ENCODE peak calls at places on chromosome 19, in five cellular contexts. D, T, Y, U and P are unnamed samples.

GRCh38 chr19:1064661-1065605 is 2.0 kb upstream of the ARHGAP45 start:
- DNase-seq in Y (no peak), D (peak; percentile 64), T (peak; percentile 51), U (peak; percentile 44), P (no peak)

GRCh38 chr19:42114412-42114811 is 17.8 kb downstream of the POU2F2 start:
- DNase-seq in D (no peak), U (no peak), Y (no peak), T (no peak), P (no peak)

GRCh38 chr19:17549088-17549740 is 6.2 kb upstream of the COLGALT1 start:
- DNase-seq in U (no peak), D (peak; percentile 12), Y (no peak), T (no peak), P (no peak)

GRCh38 chr19:52935434-52935833 is 12.2 kb upstream of the ZNF888 start:
- DNase-seq in D (peak; percentile 31), Y (no peak), T (no peak), U (peak; percentile 79), P (peak; percentile 83)

GRCh38 chr19:16327911-16328823 is 3.5 kb downstream of the KLF2 start:
- DNase-seq in T (peak; percentile 85), U (peak; percentile 38), D (peak; percentile 91), Y (peak; percentile 91), P (no peak)

GRCh38 chr19:10546817-10547216 is 3.1 kb downstream of the ATG4D start:
- DNase-seq in D (no peak), Y (no peak), U (no peak), T (no peak), P (no peak)

GRCh38 chr19:37220383-37220782 is 2.4 kb downstream of the ZNF383 start:
- DNase-seq in D (no peak), T (no peak), U (no peak), Y (no peak), P (no peak)

GRCh38 chr19:21850636-21851255 is 14.8 kb upstream of the ZNF43 start:
- DNase-seq in Y (no peak), U (no peak), T (no peak), D (peak; percentile 2), P (no peak)

GRCh38 chr19:50204811-50205675 is 1.6 kb downstream of the MYH14 start:
- DNase-seq in T (no peak), U (no peak), Y (peak; percentile 31), D (no peak), P (no peak)

GRCh38 chr19:10866495-10866894 is 4.9 kb upstream of the CARM1 start:
- DNase-seq in T (no peak), U (no peak), D (no peak), Y (no peak), P (no peak)

GRCh38 chr19:41302624-41303351 is 7.2 kb upstream of the CCDC97 start:
- DNase-seq in D (no peak), U (no peak), T (no peak), Y (no peak), P (no peak)

GRCh38 chr19:1913781-1914577 is 8.8 kb downstream of the ADAT3 start:
- DNase-seq in T (no peak), Y (no peak), U (no peak), D (no peak), P (no peak)

GRCh38 chr19:53639471-53639870 is 7.7 kb downstream of the DPRX start:
- DNase-seq in T (no peak), D (no peak), Y (no peak), U (no peak), P (no peak)

GRCh38 chr19:18597809-18598660 is 8.6 kb downstream of the CRLF1 start:
- DNase-seq in T (no peak), U (no peak), D (no peak), Y (no peak), P (no peak)

GRCh38 chr19:48656840-48657474 is 11.0 kb upstream of the CA11 start:
- DNase-seq in T (no peak), U (peak; percentile 76), D (peak; percentile 96), Y (peak; percentile 34), P (peak; percentile 69)

GRCh38 chr19:35104361-35104760 is 11.3 kb upstream of the FXYD3 start:
- DNase-seq in U (no peak), T (no peak), D (no peak), Y (no peak), P (no peak)

GRCh38 chr19:51772977-51773376 is 12.0 kb downstream of the FPR2 start:
- DNase-seq in U (no peak), D (no peak), T (no peak), Y (no peak), P (no peak)
- TF ChIP-seq CTCF in U (no peak), D (no peak), T (no peak), Y (no peak), P (no peak)

DNA sequence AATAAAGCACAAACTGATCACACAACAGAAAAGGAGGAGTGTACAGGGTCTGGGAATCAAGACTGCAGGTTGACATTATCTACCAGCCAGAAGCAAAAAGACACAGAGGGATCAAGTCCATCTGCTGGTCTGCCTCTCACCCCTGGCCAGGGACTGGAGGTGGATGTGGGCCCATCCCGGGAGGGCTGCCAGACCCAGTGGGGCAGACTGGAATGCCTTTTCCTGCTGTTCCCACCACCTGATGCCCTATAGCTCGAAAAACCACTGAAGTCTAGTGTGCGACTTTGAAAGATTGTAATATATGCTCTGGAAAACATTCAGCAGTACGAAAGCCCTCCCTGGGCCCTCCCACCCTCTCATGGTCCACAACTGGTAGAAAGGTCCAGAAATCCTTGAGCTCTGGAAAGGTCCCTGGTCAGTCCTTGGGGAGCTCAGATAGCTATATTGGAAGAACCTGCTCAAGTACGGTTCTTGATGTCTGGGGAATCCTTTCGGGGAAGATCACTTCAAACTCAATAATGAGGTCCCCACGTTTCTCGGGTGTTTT is 2.6 kb downstream of the DNAJB1 start:
- DNase-seq in D (no peak), Y (no peak), U (no peak), T (no peak), P (no peak)
- H3K4me3 ChIP-seq in D (peak overlapping the region; percentile 76), Y (no peak overlapping the region), U (peak overlapping the region; percentile 68), T (no peak overlapping the region), P (no peak overlapping the region)

DNA sequence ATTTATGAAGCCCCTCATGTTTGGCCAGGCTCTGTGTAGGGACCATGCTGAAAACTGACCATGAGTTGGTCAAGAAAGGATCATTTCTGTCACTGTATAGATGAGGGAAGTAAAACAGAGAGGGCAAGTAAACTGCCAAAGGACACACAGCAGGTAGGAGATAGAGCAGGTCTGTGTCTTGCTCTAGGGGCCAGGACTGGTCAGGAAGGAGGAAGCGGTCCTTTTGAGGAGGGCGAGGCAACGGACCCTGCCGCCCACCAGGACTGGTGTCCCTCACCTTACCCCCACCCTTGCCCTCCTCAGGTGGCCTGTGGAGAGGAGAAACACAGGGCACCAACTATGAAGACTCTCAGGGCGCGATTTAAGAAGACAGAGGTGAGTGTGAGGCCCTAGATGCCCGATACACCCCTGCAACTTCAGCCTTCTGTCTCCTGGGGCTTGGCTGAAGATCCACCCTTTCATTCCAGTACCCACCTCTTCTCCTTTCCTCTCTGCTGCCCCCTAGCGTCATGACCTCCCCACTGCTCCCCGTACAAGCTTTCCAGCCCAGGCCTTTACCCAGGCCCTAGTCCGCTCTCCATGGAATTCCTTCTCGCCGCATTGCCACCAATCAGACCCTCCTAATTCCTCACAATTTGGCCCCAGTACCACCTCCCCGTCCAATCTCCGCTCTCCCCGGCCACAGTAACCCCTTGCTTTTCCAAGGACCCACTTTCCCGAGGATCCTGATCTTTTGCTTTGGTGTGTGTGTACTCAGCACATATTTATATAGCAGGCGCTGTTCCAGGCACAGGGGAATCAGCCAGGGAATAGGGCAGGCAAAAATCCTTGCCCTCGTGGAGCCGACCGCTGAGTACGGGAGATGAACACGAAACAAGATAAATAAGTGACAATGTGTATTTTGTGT is 3.9 kb downstream of the ANKRD24 start:
- DNase-seq in D (peak; percentile 69), Y (peak; percentile 35), T (peak; percentile 39), U (peak; percentile 58), P (no peak)
- TF ChIP-seq CTCF in D (peak; percentile 86), Y (peak; percentile 9), T (peak; percentile 31), U (peak; percentile 88), P (peak; percentile 92)

GRCh38 chr19:47481460-47482052 is 2.5 kb downstream of the KPTN start:
- DNase-seq in D (no peak), U (no peak), T (no peak), Y (no peak), P (no peak)

GRCh38 chr19:47486900-47487299 is 2.9 kb upstream of the KPTN start:
- DNase-seq in U (no peak), D (no peak), Y (no peak), T (no peak), P (no peak)

GRCh38 chr19:47485210-47485609 is 1.2 kb upstream of the KPTN start:
- DNase-seq in D (no peak), U (no peak), T (no peak), Y (no peak), P (no peak)

GRCh38 chr19:47483200-47483599 is 819 bp downstream of the KPTN start:
- DNase-seq in U (no peak), Y (no peak), T (no peak), D (no peak), P (no peak)

GRCh38 chr19:47483800-47484690 is at the start of gene KPTN:
- DNase-seq in D (peak; percentile 88), U (peak; percentile 95), T (peak; percentile 85), Y (peak; percentile 84), P (peak; percentile 55)
- H3K4me3 ChIP-seq in D (peak within 1 kb of the TSS; percentile 86), U (peak within 1 kb of the TSS; percentile 64), T (peak within 1 kb of the TSS; percentile 63), Y (peak within 1 kb of the TSS; percentile 35), P (peak within 1 kb of the TSS; percentile 56)

GRCh38 chr19:46713781-46714522 is 3.0 kb downstream of the PRKD2 start:
- DNase-seq in U (peak; percentile 83), T (peak; percentile 89), Y (peak; percentile 94), D (peak; percentile 70), P (peak; percentile 17)

GRCh38 chr19:46716013-46716671 is 772 bp downstream of the PRKD2 start:
- DNase-seq in U (no peak), T (no peak), D (no peak), Y (no peak), P (no peak)

GRCh38 chr19:46716672-46717033 is 261 bp downstream of the PRKD2 start:
- DNase-seq in D (no peak), U (no peak), T (no peak), Y (no peak), P (no peak)

GRCh38 chr19:46715620-46716012 is 1.3 kb downstream of the PRKD2 start:
- DNase-seq in Y (no peak), D (no peak), T (no peak), U (no peak), P (no peak)

DNA sequence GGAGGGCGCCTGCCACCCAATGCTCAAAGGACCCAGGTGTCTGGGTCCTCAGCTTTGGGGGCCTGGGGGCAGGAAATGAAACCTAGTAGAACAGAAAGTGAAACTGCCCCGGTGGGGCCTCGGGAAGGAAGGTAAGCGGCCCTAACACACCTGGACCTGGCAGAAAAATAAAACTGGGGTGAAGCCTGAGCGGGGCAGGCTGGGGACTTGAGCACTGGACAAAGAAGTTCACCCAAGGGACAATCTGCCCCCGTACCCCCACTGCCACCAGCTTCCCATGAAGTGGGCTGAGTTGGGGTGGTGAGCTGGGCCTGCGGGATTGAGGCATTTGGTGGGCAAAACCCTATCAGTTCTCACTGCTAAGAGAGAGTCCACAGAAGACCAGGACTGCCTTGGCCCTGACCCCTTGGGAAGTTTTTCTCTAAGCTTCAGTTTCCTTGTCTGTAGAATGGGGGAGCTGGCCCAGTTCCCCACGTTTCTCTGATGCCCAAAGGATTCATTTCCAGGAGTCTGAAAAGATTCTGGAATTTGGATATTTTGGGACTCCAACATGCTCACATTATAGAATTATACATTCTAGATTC is 2.3 kb downstream of the PRKD2 start:
- DNase-seq in D (no peak), Y (no peak), U (no peak), T (no peak), P (no peak)
- TF ChIP-seq CTCF in D (no peak), Y (no peak), U (no peak), T (no peak), P (no peak)

GRCh38 chr19:28594737-28595136 is 618.2 kb downstream of the UQCRFS1 start:
- DNase-seq in T (no peak), D (no peak), U (no peak), Y (no peak), P (no peak)
- H3K4me3 ChIP-seq in T (no peak overlapping the region), D (no peak overlapping the region), U (no peak overlapping the region), Y (no peak overlapping the region), P (no peak overlapping the region)